ENCODE peak calls at places on chromosomes 6 and 20, in nine cellular contexts. R, N, W, V, C, B, H, M and I are unnamed samples.

GRCh38 chr6:144617231-144618199 is 332.4 kb downstream of the UTRN start:
- DNase-seq in R (no peak), B (no peak), N (no peak), M (no peak), C (no peak), V (no peak), W (no peak), H (no peak), I (no peak)

GRCh38 chr6:135094403-135094821 is 39.8 kb upstream of the HBS1L start:
- DNase-seq in M (no peak), V (no peak), R (no peak), C (no peak), N (no peak), W (no peak), B (no peak), H (no peak), I (no peak)

GRCh38 chr20:46967647-46968046 is 73.0 kb downstream of the EYA2 start:
- DNase-seq in N (no peak), C (no peak), V (no peak), B (no peak), R (no peak), W (no peak), H (no peak), M (no peak), I (no peak)

GRCh38 chr6:41201784-41202181 is 834 bp upstream of the TREML2 start:
- DNase-seq in C (no peak), V (no peak), M (no peak), R (no peak), B (no peak), H (no peak), N (no peak), W (no peak), I (no peak)

GRCh38 chr6:56685102-56685733 is 42.5 kb upstream of the DST start:
- DNase-seq in N (no peak), H (no peak), W (no peak), V (no peak), B (no peak), M (no peak), C (no peak), R (no peak), I (no peak)

GRCh38 chr6:39153766-39154397 is 38.9 kb upstream of the SAYSD1 start:
- DNase-seq in W (no peak), B (no peak), H (no peak), V (no peak), M (no peak), R (no peak), C (no peak), N (no peak), I (no peak)

GRCh38 chr6:128570439-128571063 is 50.2 kb upstream of the PTPRK start:
- DNase-seq in C (no peak), N (no peak), R (no peak), V (no peak), W (no peak), M (no peak), H (no peak), B (no peak), I (no peak)

GRCh38 chr6:112286010-112286409 is 31.6 kb upstream of the LAMA4 start:
- DNase-seq in V (no peak), H (no peak), C (no peak), N (no peak), W (no peak), R (no peak), M (no peak), B (no peak), I (no peak)

GRCh38 chr6:159221486-159222170 is 52.4 kb downstream of the FNDC1 start:
- DNase-seq in C (no peak), B (no peak), M (no peak), H (no peak), N (no peak), W (no peak), V (no peak), R (no peak), I (no peak)

GRCh38 chr20:41616228-41616627 is 1.9 kb downstream of the CHD6 start:
- DNase-seq in M (no peak), C (no peak), B (no peak), V (no peak), H (no peak), N (no peak), W (no peak), R (no peak), I (no peak)